ENCODE peak calls at places on chromosomes 5 and 9, in seven cellular contexts. H, X, R, T, C, V and L are unnamed samples.

GRCh38 chr5:112119527-112119926 is 299.6 kb downstream of the EPB41L4A start:
- DNase-seq in C (no peak), V (no peak), T (no peak), X (no peak), H (no peak), R (no peak), L (no peak)

GRCh38 chr5:96026334-96027065 is 64.8 kb upstream of the ELL2 start:
- DNase-seq in T (no peak), V (no peak), H (no peak), R (peak), C (peak), X (no peak), L (peak)

GRCh38 chr5:125186911-125187375 is 440.5 kb upstream of the ZNF608 start:
- DNase-seq in H (no peak), T (no peak), V (no peak), C (no peak), X (no peak), R (no peak), L (no peak)

GRCh38 chr5:9358961-9359686 is 186.8 kb downstream of the SEMA5A start:
- DNase-seq in V (no peak), C (peak), R (no peak), H (no peak), T (no peak), X (no peak), L (peak)

GRCh38 chr9:7234144-7234543 is 476.4 kb downstream of the KDM4C start:
- DNase-seq in R (peak), V (peak), C (peak), T (peak), X (peak), H (peak), L (peak)

GRCh38 chr5:75335952-75336624 is 932 bp upstream of the HMGCR start:
- DNase-seq in X (no peak), T (peak), C (peak), V (peak), R (peak), H (peak), L (peak)

GRCh38 chr9:36744678-36745077 is 172.0 kb downstream of the MELK start:
- DNase-seq in X (no peak), V (no peak), T (no peak), R (no peak), H (no peak), C (peak), L (no peak)

GRCh38 chr9:131954299-131954698 is 125.4 kb downstream of the MED27 start:
- DNase-seq in V (no peak), T (peak), H (peak), X (peak), C (peak), R (peak), L (no peak)

GRCh38 chr5:155368490-155368889 is 354.9 kb downstream of the KIF4B start:
- DNase-seq in X (no peak), C (no peak), T (no peak), H (no peak), R (no peak), V (no peak), L (no peak)

GRCh38 chr5:76522103-76522942 is 100.9 kb downstream of the F2RL2 start:
- DNase-seq in C (no peak), H (no peak), T (no peak), X (no peak), V (peak), R (no peak), L (no peak)

GRCh38 chr5:176596689-176597416 is 13.1 kb downstream of the GPRIN1 start:
- DNase-seq in H (no peak), R (no peak), C (no peak), X (peak), V (peak), T (peak), L (peak)

GRCh38 chr5:64811050-64811640 is 42.4 kb downstream of the CWC27 start:
- DNase-seq in V (peak), C (peak), T (peak), R (peak), X (peak), H (peak), L (peak)

GRCh38 chr5:96256795-96257470 is 176.1 kb downstream of the PCSK1 start:
- DNase-seq in V (peak), X (peak), H (no peak), C (peak), T (peak), R (peak), L (peak)

GRCh38 chr5:123300266-123300665 is 122.9 kb downstream of the CEP120 start:
- DNase-seq in X (no peak), V (no peak), T (no peak), C (no peak), H (no peak), R (no peak), L (no peak)

GRCh38 chr5:39197556-39197955 is 21.8 kb downstream of the FYB1 start:
- DNase-seq in T (no peak), V (no peak), H (no peak), R (peak), X (no peak), C (no peak), L (no peak)

GRCh38 chr5:32613050-32613672 is 27.8 kb downstream of the SUB1 start:
- DNase-seq in C (peak), T (peak), X (peak), H (peak), R (peak), V (peak), L (peak)

GRCh38 chr5:85488295-85488694 is 1103.6 kb upstream of the EDIL3 start:
- DNase-seq in C (no peak), T (no peak), X (no peak), R (no peak), V (no peak), H (no peak), L (no peak)

GRCh38 chr5:154466147-154466546 is 11.9 kb downstream of the HAND1 start:
- DNase-seq in V (no peak), C (no peak), X (no peak), R (no peak), T (no peak), H (no peak), L (no peak)

GRCh38 chr9:35112257-35113020 is 3.2 kb downstream of the ATOSB start:
- DNase-seq in R (no peak), T (no peak), V (no peak), C (peak), X (no peak), H (no peak), L (peak)

GRCh38 chr5:138653502-138653901 is 78.3 kb upstream of the HSPA9 start:
- DNase-seq in X (no peak), T (no peak), R (peak), C (peak), H (peak), V (peak), L (peak)
- H3K27ac ChIP-seq in X (no peak), T (no peak), R (no peak), C (no peak), H (no peak), V (no peak), L (no peak)

DNA sequence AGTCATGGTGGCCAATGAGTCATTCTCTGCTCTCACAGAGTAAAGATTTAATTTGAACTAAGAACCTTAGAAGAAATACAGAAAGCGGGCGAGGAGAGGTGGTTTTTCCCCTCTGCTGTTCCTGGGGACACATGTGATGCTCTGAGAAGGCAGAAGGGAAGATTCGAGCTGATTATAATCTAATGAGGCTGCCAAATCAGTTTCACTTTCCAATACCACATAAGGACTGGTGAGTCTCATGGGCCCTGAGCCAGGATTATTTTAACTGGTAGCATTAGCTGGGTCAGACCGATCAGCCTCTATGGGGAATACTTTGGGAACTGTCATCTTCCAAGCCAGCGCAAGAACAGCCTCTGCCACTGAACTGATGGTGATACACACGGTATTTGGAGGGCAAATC is 116.5 kb downstream of the SLC1A3 start:
- DNase-seq in R (no peak), H (peak), C (peak), X (no peak), V (no peak), T (no peak), L (peak)
- TF ChIP-seq EZH2phosphoT487 in R (no peak), H (no peak), C (no peak), X (no peak), V (no peak), T (no peak), L (no peak)

DNA sequence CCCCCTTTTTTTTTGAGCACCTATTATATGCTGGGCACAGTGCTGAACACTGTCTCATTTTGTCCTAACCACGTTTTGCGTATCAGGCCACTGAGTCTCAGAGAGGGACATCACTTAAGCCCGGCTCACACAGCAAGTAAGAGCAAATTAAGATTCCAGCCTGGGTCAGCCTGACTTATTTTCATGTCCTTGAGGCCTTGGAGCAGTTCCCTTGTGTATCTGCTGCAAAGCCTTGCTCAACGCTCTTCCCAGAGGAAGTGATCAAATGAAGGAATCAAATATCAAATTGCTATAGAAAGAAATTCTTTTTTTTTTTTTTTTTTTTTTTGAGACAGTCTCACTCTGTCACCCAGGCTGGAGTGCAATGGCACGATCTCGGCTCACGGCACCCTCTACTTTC is 30.7 kb downstream of the ERGIC1 start:
- DNase-seq in R (no peak), H (no peak), V (no peak), T (no peak), C (no peak), X (no peak), L (no peak)
- H3K27ac ChIP-seq in R (no peak), H (no peak), V (no peak), T (no peak), C (no peak), X (no peak), L (no peak)

DNA sequence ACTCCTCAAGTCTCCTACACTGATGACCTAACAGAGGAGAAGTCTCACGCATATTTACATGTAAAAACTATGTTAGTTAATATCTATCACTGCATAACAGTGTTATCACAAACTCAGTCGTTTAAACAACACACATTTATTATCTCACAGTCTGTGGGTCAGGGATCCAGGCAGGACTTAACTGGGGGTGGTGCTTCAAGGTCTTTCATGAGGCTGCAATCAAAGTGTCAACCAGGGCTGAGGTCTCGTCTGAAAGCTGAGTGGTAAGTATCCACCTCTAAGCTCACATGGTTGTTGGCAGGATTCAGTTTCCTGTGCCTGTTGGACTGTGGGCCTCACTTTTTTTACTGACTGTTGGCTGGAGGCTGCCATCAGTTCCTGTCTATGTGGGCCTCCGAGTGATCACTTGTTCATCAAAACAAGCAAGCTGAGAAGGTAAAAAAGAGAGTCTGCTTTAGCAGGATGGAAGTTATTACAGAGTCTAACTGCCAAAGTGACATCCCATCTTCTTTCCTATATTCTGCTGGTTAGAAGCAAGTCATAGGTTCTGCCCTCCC is 188.6 kb downstream of the CARTPT start:
- DNase-seq in C (no peak), R (no peak), H (peak), X (no peak), T (no peak), V (no peak), L (no peak)
- TF ChIP-seq EZH2phosphoT487 in C (no peak), R (no peak), H (no peak), X (no peak), T (no peak), V (no peak), L (no peak)

GRCh38 chr9:129567842-129568559 is 52.9 kb downstream of the C9orf50 start:
- DNase-seq in R (peak), V (no peak), C (peak), H (no peak), T (no peak), X (peak), L (peak)

GRCh38 chr9:129570450-129571297 is 50.2 kb downstream of the C9orf50 start:
- DNase-seq in V (peak), C (peak), H (no peak), R (peak), T (no peak), X (peak), L (peak)

GRCh38 chr9:129568560-129569505 is 52.1 kb downstream of the C9orf50 start:
- DNase-seq in R (no peak), V (peak), H (no peak), C (no peak), T (no peak), X (peak), L (peak)

GRCh38 chr9:129571298-129572051 is 49.4 kb downstream of the C9orf50 start:
- DNase-seq in H (no peak), T (no peak), C (no peak), X (no peak), R (no peak), V (no peak), L (peak)

DNA sequence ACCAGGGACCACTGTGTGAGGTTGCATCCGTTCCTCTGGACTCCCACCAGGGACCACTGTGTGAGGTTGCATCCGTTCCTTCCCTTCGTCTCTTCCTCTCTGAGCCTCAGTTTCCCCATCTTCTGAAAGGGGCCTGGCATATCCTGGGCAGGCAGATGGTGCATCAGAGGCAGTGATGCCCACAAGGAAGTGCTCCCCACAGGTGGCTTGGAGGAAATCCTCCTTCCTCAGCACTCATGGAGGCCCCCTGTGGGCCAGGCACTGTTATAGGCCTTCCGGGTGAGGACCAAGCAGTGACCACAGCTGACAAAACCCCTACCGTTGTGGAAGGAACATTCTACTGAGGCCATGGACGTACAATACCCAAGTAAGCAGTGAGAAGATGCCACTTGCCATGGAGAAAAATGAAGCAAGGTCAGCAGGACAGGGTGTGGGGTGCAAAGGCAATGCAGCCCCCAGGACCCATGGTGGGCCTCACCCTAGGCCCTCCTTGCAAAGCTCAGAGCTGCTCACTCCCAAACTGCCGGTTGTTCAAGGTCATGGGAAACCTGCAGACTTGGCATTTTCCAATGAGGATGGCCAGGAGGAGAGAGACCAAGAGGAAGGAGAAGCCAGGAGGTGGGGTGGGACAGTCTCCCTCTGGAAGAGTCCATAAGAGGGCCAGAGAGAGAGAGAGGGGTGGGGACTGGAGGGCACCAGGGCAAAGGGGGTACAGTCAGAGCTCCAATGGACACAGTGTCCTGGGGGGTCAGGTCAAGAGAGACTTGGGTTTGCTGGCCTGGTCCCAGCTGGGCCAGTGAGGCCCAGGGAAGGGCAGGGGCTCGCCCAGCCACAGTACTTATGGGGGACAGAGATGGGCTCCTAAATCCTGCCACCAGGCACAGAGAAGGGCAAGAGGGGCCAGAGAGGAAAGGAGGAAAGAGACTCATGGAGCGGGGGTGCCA is 51.1 kb downstream of the C9orf50 start:
- DNase-seq in X (peak), C (peak), R (peak), T (peak), V (peak), H (no peak), L (peak)
- H3K27ac ChIP-seq in X (no peak), C (peak), R (peak), T (no peak), V (peak), H (no peak), L (peak)

DNA sequence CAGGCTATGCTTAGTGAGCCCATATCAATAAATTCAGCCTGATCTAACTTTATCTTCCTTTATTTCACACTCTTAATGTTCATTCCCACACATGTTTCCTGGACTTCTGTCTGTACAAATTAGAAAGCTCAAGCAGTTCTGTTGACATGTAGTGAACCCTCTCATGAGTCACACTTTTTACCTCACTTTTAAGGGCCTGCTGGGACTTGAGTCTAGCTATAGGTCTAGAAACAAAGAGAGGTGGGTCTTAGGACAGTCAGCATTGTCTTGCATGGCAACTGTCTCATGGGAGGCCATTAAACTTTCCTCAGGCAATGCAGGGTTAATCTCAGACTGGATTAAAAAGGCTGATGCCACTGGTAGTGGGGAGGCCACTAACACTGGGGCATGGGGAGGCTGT is 8.6 kb upstream of the CCNH start:
- DNase-seq in T (no peak), V (no peak), H (no peak), C (no peak), R (no peak), X (no peak), L (no peak)
- TF ChIP-seq EZH2phosphoT487 in T (no peak), V (no peak), H (no peak), C (no peak), R (no peak), X (no peak), L (no peak)

DNA sequence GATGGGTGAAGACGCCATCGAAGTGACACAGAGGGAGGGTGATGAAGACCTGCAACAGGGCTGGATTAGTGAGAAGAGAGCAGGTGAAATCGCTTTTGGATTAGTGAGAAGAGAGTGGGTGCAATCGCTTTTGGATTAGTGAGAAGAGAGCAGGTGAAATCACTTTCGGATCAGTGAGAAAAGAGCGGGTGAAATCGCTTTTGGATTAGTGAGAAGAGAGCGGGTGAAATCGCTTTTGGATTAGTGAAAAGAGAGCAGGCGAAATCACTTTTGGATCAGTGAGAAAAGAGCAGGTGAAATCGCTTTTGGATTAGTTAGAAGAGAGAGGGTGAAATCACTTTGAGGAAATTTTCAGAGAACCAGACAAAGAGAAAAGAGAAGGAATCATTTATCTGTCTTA is 67.2 kb upstream of the TRIO start:
- DNase-seq in X (no peak), T (no peak), V (no peak), C (no peak), H (no peak), R (no peak), L (no peak)
- H3K27ac ChIP-seq in X (no peak), T (no peak), V (no peak), C (no peak), H (no peak), R (no peak), L (no peak)

GRCh38 chr5:36734422-36734821 is 128.0 kb downstream of the SLC1A3 start:
- DNase-seq in R (no peak), T (peak), C (peak), V (peak), X (peak), H (no peak), L (peak)
- TF ChIP-seq EZH2phosphoT487 in R (no peak), T (no peak), C (no peak), V (no peak), X (no peak), H (no peak), L (no peak)

GRCh38 chr5:1481999-1482381 is 36.8 kb upstream of the SLC6A3 start:
- DNase-seq in X (no peak), T (no peak), V (no peak), R (no peak), C (no peak), H (no peak), L (no peak)
- H3K27ac ChIP-seq in X (no peak), T (peak), V (no peak), R (no peak), C (no peak), H (no peak), L (no peak)